ENCODE peak calls at places on chromosomes 5 and 9, in seven cellular contexts. S is IMR-90, B is uterus, A is GM12892, L is endothelial cell of umbilical vein, K is transverse colon, W is vagina. F is an unnamed sample.

GRCh38 chr5:6522337-6522736 is 73.7 kb downstream of the UBE2QL1 start:
- DNase-seq in S (no peak), B (no peak), A (no peak), L (no peak), K (no peak), W (no peak), F (no peak)

GRCh38 chr9:99549441-99549840 is 272.2 kb upstream of the NR4A3 start:
- DNase-seq in S (no peak), B (no peak), A (no peak), L (no peak), K (no peak), W (no peak), F (no peak)

GRCh38 chr5:158121678-158122077 is 262.7 kb upstream of the CLINT1 start:
- DNase-seq in S (no peak), B (no peak), A (no peak), L (no peak), K (no peak), W (no peak), F (no peak)

GRCh38 chr5:172807766-172808311 is 26.2 kb upstream of the ERGIC1 start:
- DNase-seq in S (no peak), B (no peak), A (no peak), L (no peak), K (no peak), W (no peak), F (no peak)

GRCh38 chr5:54639621-54640020 is 122.1 kb downstream of the SNX18 start:
- DNase-seq in S (no peak), B (no peak), A (no peak), L (no peak), K (no peak), W (no peak), F (no peak)

GRCh38 chr5:95771109-95771708 is 40.1 kb downstream of the RHOBTB3 start:
- DNase-seq in S (no peak), B (no peak), A (no peak), L (peak; percentile 90), K (no peak), W (no peak), F (no peak)

GRCh38 chr5:157269165-157269671 is 3.3 kb downstream of the CYFIP2 start:
- DNase-seq in S (no peak), B (no peak), A (no peak), L (no peak), K (no peak), W (no peak), F (no peak)

GRCh38 chr9:79196606-79197005 is 375.2 kb upstream of the TLE4 start:
- DNase-seq in S (peak; percentile 69), B (no peak), A (no peak), L (no peak), K (no peak), W (no peak), F (no peak)

GRCh38 chr9:69758001-69758730 is 1.6 kb downstream of the PTAR1 start:
- DNase-seq in S (peak; percentile 46), B (no peak), A (no peak), L (no peak), K (no peak), W (no peak), F (no peak)

GRCh38 chr5:170491479-170491878 is 12.3 kb upstream of the KCNIP1 start:
- DNase-seq in S (peak; percentile 84), B (no peak), A (no peak), L (peak; percentile 91), K (no peak), W (no peak), F (no peak)

GRCh38 chr9:113879906-113880305 is 3.8 kb downstream of the ZNF618 start:
- DNase-seq in S (peak; percentile 89), B (no peak), A (no peak), L (peak; percentile 69), K (no peak), W (no peak), F (no peak)

GRCh38 chr5:117207088-117207668 is 632.6 kb upstream of the SEMA6A start:
- DNase-seq in S (no peak), B (no peak), A (no peak), L (no peak), K (no peak), W (no peak), F (no peak)

GRCh38 chr9:35658144-35658893 is at the start of gene CCDC107:
- DNase-seq in S (peak; percentile 81), B (peak; percentile 86), A (peak; percentile 87), L (peak; percentile 89), K (peak; percentile 88), W (no peak), F (peak; percentile 88)

GRCh38 chr9:306907-307306 is 92.2 kb downstream of the DOCK8 start:
- DNase-seq in S (no peak), B (no peak), A (no peak), L (no peak), K (peak; percentile 35), W (no peak), F (no peak)

GRCh38 chr5:76641514-76642120 is 18.4 kb upstream of the F2RL2 start:
- DNase-seq in S (peak; percentile 79), B (peak; percentile 22), A (no peak), L (peak; percentile 85), K (peak; percentile 61), W (no peak), F (peak; percentile 12)

GRCh38 chr5:7225826-7226225 is 170.1 kb upstream of the ADCY2 start:
- DNase-seq in S (no peak), B (no peak), A (no peak), L (no peak), K (no peak), W (no peak), F (no peak)

GRCh38 chr9:95102572-95102971 is 214.9 kb downstream of the FANCC start:
- DNase-seq in S (no peak), B (no peak), A (no peak), L (no peak), K (no peak), W (no peak), F (no peak)

GRCh38 chr5:126801992-126802294 is 25.0 kb downstream of the LMNB1 start:
- DNase-seq in S (peak; percentile 71), B (no peak), A (no peak), L (peak; percentile 46), K (no peak), W (no peak), F (no peak)

GRCh38 chr5:172910828-172911627 is 48.2 kb upstream of the RPL26L1 start:
- DNase-seq in S (peak; percentile 96), B (peak; percentile 71), A (peak; percentile 41), L (peak; percentile 90), K (peak; percentile 67), W (no peak), F (no peak)

DNA sequence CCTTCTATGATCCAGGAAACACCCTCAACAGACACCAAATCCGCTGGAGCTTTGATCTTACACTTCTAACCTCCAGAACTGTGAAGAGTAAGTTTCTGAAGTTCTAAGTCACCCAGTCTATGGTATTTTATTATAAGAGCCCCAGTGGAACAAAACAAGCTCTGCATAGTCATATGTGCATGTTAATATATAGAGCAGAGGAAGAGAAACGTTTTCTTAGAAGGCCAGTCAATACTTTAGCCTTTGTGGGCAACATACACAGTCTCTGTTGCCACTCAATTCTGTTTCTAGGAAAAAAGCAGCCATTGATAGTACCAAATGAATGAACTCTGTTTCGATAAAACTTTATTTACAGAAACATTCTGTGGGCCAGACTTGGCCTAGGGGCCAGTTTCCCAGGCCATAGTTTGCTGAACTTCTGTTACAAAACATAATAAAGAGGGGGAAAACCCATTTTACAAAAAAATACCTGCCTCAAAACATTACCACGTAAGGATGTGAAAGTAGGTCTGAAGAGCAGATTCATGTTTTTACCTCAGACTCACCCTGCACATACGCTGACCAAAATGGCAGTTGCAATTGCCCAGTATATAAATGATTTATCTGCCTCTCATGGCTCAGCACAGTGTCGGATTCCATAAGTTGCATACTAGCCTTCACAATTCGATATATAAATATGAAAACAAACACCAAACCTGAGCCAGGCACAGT is 350.5 kb downstream of the SLIT3 start:
- DNase-seq in S (no peak), B (no peak), A (no peak), L (no peak), K (no peak), W (no peak), F (peak; percentile 15)
- TF ChIP-seq POLR2A in S (no peak), B (no peak), A (no peak), L (no peak), K (no peak), W (no peak), F (no peak)

GRCh38 chr5:168481330-168481788 is 4.9 kb upstream of the RARS1 start:
- DNase-seq in S (no peak), B (no peak), A (peak; percentile 63), L (no peak), K (peak; percentile 13), W (no peak), F (peak; percentile 47)

GRCh38 chr5:168482361-168482760 is 3.9 kb upstream of the RARS1 start:
- DNase-seq in S (no peak), B (no peak), A (no peak), L (no peak), K (no peak), W (no peak), F (no peak)

GRCh38 chr5:168480601-168481000 is 5.7 kb upstream of the RARS1 start:
- DNase-seq in S (no peak), B (no peak), A (no peak), L (no peak), K (no peak), W (no peak), F (no peak)

GRCh38 chr5:168489059-168489458 is 2.8 kb downstream of the RARS1 start:
- DNase-seq in S (no peak), B (no peak), A (no peak), L (no peak), K (no peak), W (no peak), F (no peak)

GRCh38 chr5:168486136-168486879 is at the start of gene RARS1:
- DNase-seq in S (peak; percentile 94), B (peak; percentile 94), A (peak; percentile 81), L (peak; percentile 94), K (peak; percentile 95), W (no peak), F (peak; percentile 79)
- TF ChIP-seq POLR2A in S (peak; percentile 91), B (peak; percentile 28), A (peak; percentile 97), L (peak; percentile 94), K (peak; percentile 88), W (no peak), F (peak; percentile 97)

DNA sequence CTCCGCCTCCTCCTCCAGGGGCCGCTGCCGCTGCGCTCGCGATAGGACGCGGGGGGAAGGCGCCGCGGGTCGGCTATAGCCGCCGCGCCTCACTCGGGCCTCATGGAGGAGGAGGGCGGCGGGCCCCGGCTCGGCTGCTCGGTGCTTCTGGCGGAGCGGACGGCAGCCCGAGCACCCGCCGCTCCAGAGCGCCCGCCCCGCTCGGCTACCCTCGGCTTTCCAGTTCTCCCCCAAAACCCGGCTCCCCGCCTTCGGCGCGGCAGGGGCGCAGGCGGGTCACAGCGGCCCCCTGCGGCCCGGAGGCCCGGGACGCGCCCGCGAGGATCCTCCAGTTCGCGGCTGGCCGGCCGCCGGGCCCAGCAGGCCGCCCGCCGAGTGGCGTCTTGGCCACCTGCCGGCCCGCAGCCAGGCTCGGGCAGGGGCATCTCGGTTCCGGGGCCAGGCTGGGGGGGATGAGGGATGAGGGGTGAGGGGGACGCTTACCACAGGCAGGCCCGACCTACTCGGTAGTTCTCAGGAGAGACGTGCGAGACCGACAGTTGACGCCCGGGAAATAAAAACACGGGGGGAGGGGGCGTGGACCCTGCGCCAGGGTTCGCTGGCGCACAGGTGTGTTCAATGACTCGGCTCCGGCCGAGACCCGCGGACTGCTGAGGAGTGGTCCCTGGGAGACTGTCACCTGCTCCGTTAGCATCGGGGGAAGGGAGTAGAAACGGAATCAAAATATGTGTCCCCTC is at the start of gene PAIP1:
- DNase-seq in S (peak; percentile 86), B (peak; percentile 81), A (peak; percentile 77), L (peak; percentile 86), K (peak; percentile 83), W (no peak), F (peak; percentile 75)
- TF ChIP-seq POLR2A in S (peak; percentile 84), B (peak; percentile 24), A (peak; percentile 83), L (no peak), K (peak; percentile 74), W (no peak), F (peak; percentile 64)

GRCh38 chr5:74640450-74641013 is at the start of gene ENC1:
- DNase-seq in S (peak; percentile 84), B (peak; percentile 75), A (peak; percentile 55), L (peak; percentile 95), K (peak; percentile 87), W (no peak), F (peak; percentile 56)
- TF ChIP-seq POLR2A in S (peak; percentile 75), B (peak; percentile 15), A (peak; percentile 59), L (peak; percentile 99), K (peak; percentile 90), W (no peak), F (peak; percentile 60)